ENCODE peak calls at places on chromosomes 3 and 15, in seven cellular contexts. W is MCF 10A, R is GM12864, O is spleen, H is tibial artery, Y is breast epithelium, N is GM23338. J is an unnamed sample.

GRCh38 chr3:177883957-177884356 is 652.3 kb upstream of the KCNMB2 start:
- DNase-seq in W (no peak), R (no peak), O (no peak), H (no peak), Y (no peak), N (no peak), J (peak; percentile 23)

GRCh38 chr3:32553459-32553858 is 17.2 kb downstream of the DYNC1LI1 start:
- DNase-seq in W (no peak), R (no peak), O (no peak), H (no peak), Y (no peak), N (no peak), J (no peak)

GRCh38 chr3:149273096-149273751 is 51.6 kb upstream of the CP start:
- DNase-seq in W (peak; percentile 88), R (peak; percentile 54), O (no peak), H (no peak), Y (no peak), N (peak; percentile 93), J (peak; percentile 44)

GRCh38 chr3:21562225-21562624 is 188.8 kb downstream of the ZNF385D start:
- DNase-seq in W (no peak), R (no peak), O (no peak), H (no peak), Y (no peak), N (no peak), J (no peak)

GRCh38 chr15:55695432-55695831 is 47.5 kb downstream of the PRTG start:
- DNase-seq in W (no peak), R (no peak), O (no peak), H (no peak), Y (no peak), N (peak; percentile 15), J (no peak)

GRCh38 chr15:61659571-61660190 is 400.6 kb downstream of the VPS13C start:
- DNase-seq in W (peak; percentile 46), R (no peak), O (no peak), H (no peak), Y (no peak), N (no peak), J (no peak)

GRCh38 chr15:23566070-23567050 is 886 bp downstream of the MKRN3 start:
- DNase-seq in W (no peak), R (no peak), O (no peak), H (no peak), Y (no peak), N (no peak), J (no peak)

GRCh38 chr3:156611870-156612494 is 57.1 kb upstream of the SSR3 start:
- DNase-seq in W (no peak), R (no peak), O (no peak), H (no peak), Y (no peak), N (no peak), J (no peak)

GRCh38 chr15:68334661-68335124 is 57.1 kb downstream of the FEM1B start:
- DNase-seq in W (peak; percentile 34), R (no peak), O (peak; percentile 76), H (peak; percentile 92), Y (peak; percentile 72), N (no peak), J (no peak)

GRCh38 chr15:40069178-40070165 is 30.5 kb upstream of the SRP14 start:
- DNase-seq in W (peak; percentile 97), R (no peak), O (peak; percentile 93), H (peak; percentile 99), Y (peak; percentile 95), N (peak; percentile 60), J (peak; percentile 87)

GRCh38 chr3:60399861-60400845 is 851.1 kb downstream of the FHIT start:
- DNase-seq in W (peak; percentile 82), R (no peak), O (no peak), H (no peak), Y (no peak), N (no peak), J (no peak)

GRCh38 chr3:149442845-149443544 is 31.5 kb upstream of the TM4SF4 start:
- DNase-seq in W (peak; percentile 45), R (no peak), O (no peak), H (no peak), Y (no peak), N (no peak), J (no peak)

GRCh38 chr15:74835312-74835823 is 7.6 kb downstream of the ULK3 start:
- DNase-seq in W (peak; percentile 83), R (no peak), O (no peak), H (no peak), Y (no peak), N (peak; percentile 96), J (peak; percentile 80)

GRCh38 chr3:38168151-38168987 is 3.0 kb downstream of the OXSR1 start:
- DNase-seq in W (peak; percentile 53), R (no peak), O (no peak), H (no peak), Y (no peak), N (no peak), J (no peak)

GRCh38 chr3:44159901-44160300 is 81.8 kb upstream of the TOPAZ1 start:
- DNase-seq in W (no peak), R (no peak), O (no peak), H (no peak), Y (no peak), N (no peak), J (no peak)

GRCh38 chr3:73661262-73661661 is 36.5 kb upstream of the PDZRN3 start:
- DNase-seq in W (peak; percentile 30), R (no peak), O (no peak), H (no peak), Y (no peak), N (no peak), J (no peak)

GRCh38 chr15:63971427-63971805 is 74.9 kb downstream of the DAPK2 start:
- DNase-seq in W (no peak), R (no peak), O (no peak), H (no peak), Y (no peak), N (no peak), J (no peak)

GRCh38 chr3:189822726-189823125 is 191.5 kb downstream of the TP63 start:
- DNase-seq in W (no peak), R (no peak), O (no peak), H (no peak), Y (no peak), N (peak; percentile 28), J (no peak)
- TF ChIP-seq CTCF in W (no peak), R (peak; percentile 17), O (no peak), H (no peak), Y (no peak), N (peak; percentile 22), J (no peak)

GRCh38 chr3:129612350-129613204 is 6.1 kb upstream of the PLXND1 start:
- DNase-seq in W (no peak), R (no peak), O (no peak), H (peak; percentile 66), Y (no peak), N (no peak), J (no peak)
- TF ChIP-seq CTCF in W (no peak), R (no peak), O (no peak), H (no peak), Y (no peak), N (no peak), J (no peak)

GRCh38 chr15:33392453-33392852 is 81.7 kb downstream of the RYR3 start:
- DNase-seq in W (no peak), R (no peak), O (no peak), H (no peak), Y (no peak), N (peak; percentile 56), J (no peak)
- TF ChIP-seq CTCF in W (no peak), R (no peak), O (no peak), H (no peak), Y (no peak), N (peak; percentile 42), J (no peak)

DNA sequence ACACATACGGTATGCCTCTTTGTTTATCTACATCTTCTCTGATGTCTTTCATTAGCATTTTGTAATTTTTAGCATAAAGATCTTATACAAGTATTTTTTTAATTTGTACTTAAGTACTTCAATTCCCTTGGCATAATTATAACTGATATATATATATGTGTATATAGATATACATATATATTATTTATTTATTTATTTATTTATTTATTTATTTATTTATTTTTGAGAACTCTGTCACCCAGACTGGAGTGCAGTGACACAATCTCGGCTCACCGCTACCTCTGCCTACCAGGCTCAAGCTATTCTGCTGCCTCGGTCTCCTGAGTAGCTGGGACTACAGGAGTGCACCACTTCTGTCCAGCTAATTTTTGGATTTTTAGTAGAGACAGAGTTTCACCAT is 382.7 kb downstream of the EPHA3 start:
- DNase-seq in W (no peak), R (no peak), O (no peak), H (no peak), Y (no peak), N (no peak), J (no peak)
- TF ChIP-seq CTCF in W (no peak), R (no peak), O (no peak), H (no peak), Y (no peak), N (no peak), J (no peak)

GRCh38 chr3:124772081-124772831 is 42.0 kb downstream of the UMPS start:
- DNase-seq in W (no peak), R (no peak), O (peak; percentile 73), H (no peak), Y (no peak), N (no peak), J (no peak)
- TF ChIP-seq CTCF in W (no peak), R (no peak), O (no peak), H (no peak), Y (no peak), N (no peak), J (no peak)

GRCh38 chr3:171183042-171183441 is 156.5 kb upstream of the SLC2A2 start:
- DNase-seq in W (peak; percentile 25), R (no peak), O (no peak), H (no peak), Y (no peak), N (no peak), J (no peak)
- TF ChIP-seq CTCF in W (peak; percentile 17), R (no peak), O (no peak), H (no peak), Y (no peak), N (no peak), J (no peak)

DNA sequence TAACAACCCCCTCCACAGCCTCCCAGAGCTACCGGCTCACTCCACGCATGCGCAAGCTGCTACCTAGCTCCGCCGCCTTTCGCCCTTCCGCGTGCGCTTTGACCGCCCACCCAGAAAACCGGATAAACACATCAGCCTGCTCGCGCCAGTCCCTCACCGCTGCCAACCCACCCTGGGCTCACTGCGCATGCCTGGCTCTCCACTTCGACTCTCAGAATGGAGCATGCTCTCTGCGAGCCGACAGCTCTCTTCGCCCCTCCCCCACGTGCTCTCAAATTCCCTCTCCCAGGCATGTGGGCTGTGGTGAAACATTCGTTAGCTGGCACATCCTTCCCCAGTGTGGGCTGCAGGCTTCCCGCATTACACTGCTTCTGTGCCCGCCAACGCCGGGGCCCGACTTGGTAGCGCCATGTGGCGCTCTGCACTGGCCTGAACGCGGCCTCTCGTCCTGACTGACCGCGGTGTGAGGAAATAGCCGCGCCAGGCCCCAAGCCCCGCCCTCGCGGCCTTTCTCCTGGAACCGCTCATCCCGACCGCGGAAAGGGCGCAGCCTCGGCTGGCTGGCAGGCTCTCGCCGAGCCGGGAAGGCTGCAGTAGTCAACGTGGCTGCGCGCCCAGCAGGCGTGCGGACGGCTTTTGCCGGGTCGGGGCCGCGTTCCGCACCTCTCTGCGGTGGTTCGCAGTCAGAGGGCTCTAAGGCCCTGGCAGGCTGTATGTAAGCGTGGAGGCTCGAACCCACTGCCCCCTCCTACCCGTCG is 445 bp upstream of the MSL2 start:
- DNase-seq in W (peak; percentile 100), R (peak; percentile 99), O (peak; percentile 99), H (peak; percentile 99), Y (peak; percentile 98), N (peak; percentile 98), J (peak; percentile 97)
- TF ChIP-seq CTCF in W (no peak), R (no peak), O (no peak), H (no peak), Y (no peak), N (no peak), J (no peak)

J was measured in GM13976.